ENCODE peak calls at places on chromosomes 11 and 22, in six cellular contexts. W is transverse colon, G is HFFc6, P is cardiac muscle cell, S is nephron progenitor cell, E is OCI-LY7. Q is an unnamed sample.

GRCh38 chr11:63564056-63564784 is 1.0 kb upstream of the PLAAT2 start:
- DNase-seq in W (no peak), G (no peak), P (no peak), S (no peak), E (no peak), Q (no peak)

GRCh38 chr11:78791254-78791653 is 216.6 kb upstream of the NARS2 start:
- DNase-seq in W (no peak), G (no peak), P (no peak), S (no peak), E (no peak), Q (no peak)

GRCh38 chr22:49544286-49544685 is 283.4 kb downstream of the BRD1 start:
- DNase-seq in W (no peak), G (no peak), P (no peak), S (no peak), E (no peak), Q (no peak)

GRCh38 chr22:49503896-49504521 is 323.7 kb downstream of the BRD1 start:
- DNase-seq in W (no peak), G (no peak), P (no peak), S (no peak), E (no peak), Q (no peak)

GRCh38 chr11:121446752-121447156 is 5.4 kb upstream of the SORL1 start:
- DNase-seq in W (no peak), G (no peak), P (peak), S (peak), E (peak), Q (no peak)

GRCh38 chr22:19204640-19205039 is 26.1 kb upstream of the SLC25A1 start:
- DNase-seq in W (peak), G (no peak), P (no peak), S (no peak), E (no peak), Q (no peak)

GRCh38 chr22:31610611-31611010 is 51.4 kb downstream of the PISD start:
- DNase-seq in W (no peak), G (no peak), P (no peak), S (no peak), E (no peak), Q (no peak)

GRCh38 chr11:126072141-126072741 is 9.6 kb upstream of the CDON start:
- DNase-seq in W (no peak), G (no peak), P (no peak), S (no peak), E (no peak), Q (no peak)

GRCh38 chr11:118933486-118933885 is 7.8 kb upstream of the BCL9L start:
- DNase-seq in W (no peak), G (no peak), P (peak), S (no peak), E (no peak), Q (no peak)

GRCh38 chr11:2474059-2474901 is 29.5 kb downstream of the KCNQ1 start:
- DNase-seq in W (peak), G (no peak), P (no peak), S (no peak), E (no peak), Q (no peak)

GRCh38 chr11:63560506-63561179 is 2.5 kb downstream of the PLAAT2 start:
- DNase-seq in W (peak), G (no peak), P (no peak), S (no peak), E (no peak), Q (no peak)

GRCh38 chr11:2305862-2306823 is 4.3 kb downstream of the TSPAN32 start:
- DNase-seq in W (peak), G (peak), P (no peak), S (no peak), E (peak), Q (no peak)

GRCh38 chr11:34034053-34034452 is 17.5 kb upstream of the CAPRIN1 start:
- DNase-seq in W (no peak), G (no peak), P (no peak), S (no peak), E (no peak), Q (no peak)

GRCh38 chr11:17412488-17413180 is 24.2 kb upstream of the KCNJ11 start:
- DNase-seq in W (no peak), G (no peak), P (no peak), S (no peak), E (no peak), Q (no peak)

GRCh38 chr11:59188954-59189353 is 17.0 kb downstream of the DTX4 start:
- DNase-seq in W (no peak), G (no peak), P (no peak), S (no peak), E (no peak), Q (no peak)

GRCh38 chr11:35918716-35919115 is 25.1 kb upstream of the LDLRAD3 start:
- DNase-seq in W (no peak), G (no peak), P (no peak), S (no peak), E (no peak), Q (no peak)

GRCh38 chr11:35121326-35121865 is 17.6 kb upstream of the CD44 start:
- DNase-seq in W (no peak), G (no peak), P (no peak), S (no peak), E (no peak), Q (no peak)

GRCh38 chr11:99918761-99919160 is 768.3 kb upstream of the ARHGAP42 start:
- DNase-seq in W (no peak), G (no peak), P (no peak), S (no peak), E (no peak), Q (no peak)

GRCh38 chr11:33391893-33392251 is 134.7 kb downstream of the HIPK3 start:
- DNase-seq in W (no peak), G (peak), P (no peak), S (no peak), E (no peak), Q (no peak)

GRCh38 chr11:41868606-41869005 is 409.2 kb upstream of the LRRC4C start:
- DNase-seq in W (no peak), G (no peak), P (no peak), S (no peak), E (no peak), Q (no peak)

GRCh38 chr22:49751968-49752597 is 75.6 kb downstream of the BRD1 start:
- DNase-seq in W (no peak), G (no peak), P (no peak), S (no peak), E (no peak), Q (no peak)

GRCh38 chr11:106021181-106021966 is 666 bp downstream of the MSANTD4 start:
- DNase-seq in W (no peak), G (peak), P (no peak), S (no peak), E (peak), Q (no peak)

GRCh38 chr11:116035972-116036371 is 531.8 kb upstream of the CADM1 start:
- DNase-seq in W (no peak), G (no peak), P (no peak), S (peak), E (no peak), Q (no peak)

GRCh38 chr11:16511109-16511806 is 154.9 kb upstream of the SOX6 start:
- DNase-seq in W (no peak), G (peak), P (no peak), S (no peak), E (no peak), Q (no peak)

GRCh38 chr11:40376346-40376745 is 1083.1 kb downstream of the LRRC4C start:
- DNase-seq in W (no peak), G (no peak), P (no peak), S (no peak), E (no peak), Q (no peak)

GRCh38 chr11:64249563-64250405 is 1.5 kb upstream of the PLCB3 start:
- DNase-seq in W (no peak), G (no peak), P (no peak), S (no peak), E (no peak), Q (no peak)

GRCh38 chr11:116355104-116355503 is 417.7 kb downstream of the BUD13 start:
- DNase-seq in W (no peak), G (no peak), P (no peak), S (no peak), E (no peak), Q (no peak)

GRCh38 chr11:120303004-120303637 is 22.0 kb upstream of the TLCD5 start:
- DNase-seq in W (peak), G (peak), P (peak), S (peak), E (peak), Q (peak)

GRCh38 chr11:18669211-18669593 is 29.4 kb upstream of the TMEM86A start:
- DNase-seq in W (no peak), G (peak), P (no peak), S (no peak), E (no peak), Q (no peak)

GRCh38 chr11:16365456-16366355 is 9.4 kb upstream of the SOX6 start:
- DNase-seq in W (no peak), G (no peak), P (no peak), S (no peak), E (no peak), Q (no peak)

GRCh38 chr11:13233173-13233572 is 44.4 kb upstream of the BMAL1 start:
- DNase-seq in W (no peak), G (no peak), P (no peak), S (no peak), E (no peak), Q (no peak)

GRCh38 chr11:128506999-128507591 is 80.3 kb downstream of the ETS1 start:
- DNase-seq in W (peak), G (peak), P (no peak), S (peak), E (no peak), Q (no peak)

GRCh38 chr11:116607027-116607426 is 165.8 kb downstream of the BUD13 start:
- DNase-seq in W (no peak), G (no peak), P (no peak), S (no peak), E (no peak), Q (no peak)

GRCh38 chr11:9138612-9139579 is 47.5 kb upstream of the SCUBE2 start:
- DNase-seq in W (peak), G (peak), P (no peak), S (no peak), E (no peak), Q (no peak)

GRCh38 chr11:9138133-9138453 is 46.7 kb upstream of the SCUBE2 start:
- DNase-seq in W (no peak), G (no peak), P (no peak), S (no peak), E (no peak), Q (no peak)

GRCh38 chr11:9136731-9137130 is 45.3 kb upstream of the SCUBE2 start:
- DNase-seq in W (no peak), G (no peak), P (no peak), S (no peak), E (no peak), Q (no peak)

GRCh38 chr11:9139628-9140357 is 48.4 kb upstream of the SCUBE2 start:
- DNase-seq in W (no peak), G (no peak), P (no peak), S (no peak), E (no peak), Q (no peak)

DNA sequence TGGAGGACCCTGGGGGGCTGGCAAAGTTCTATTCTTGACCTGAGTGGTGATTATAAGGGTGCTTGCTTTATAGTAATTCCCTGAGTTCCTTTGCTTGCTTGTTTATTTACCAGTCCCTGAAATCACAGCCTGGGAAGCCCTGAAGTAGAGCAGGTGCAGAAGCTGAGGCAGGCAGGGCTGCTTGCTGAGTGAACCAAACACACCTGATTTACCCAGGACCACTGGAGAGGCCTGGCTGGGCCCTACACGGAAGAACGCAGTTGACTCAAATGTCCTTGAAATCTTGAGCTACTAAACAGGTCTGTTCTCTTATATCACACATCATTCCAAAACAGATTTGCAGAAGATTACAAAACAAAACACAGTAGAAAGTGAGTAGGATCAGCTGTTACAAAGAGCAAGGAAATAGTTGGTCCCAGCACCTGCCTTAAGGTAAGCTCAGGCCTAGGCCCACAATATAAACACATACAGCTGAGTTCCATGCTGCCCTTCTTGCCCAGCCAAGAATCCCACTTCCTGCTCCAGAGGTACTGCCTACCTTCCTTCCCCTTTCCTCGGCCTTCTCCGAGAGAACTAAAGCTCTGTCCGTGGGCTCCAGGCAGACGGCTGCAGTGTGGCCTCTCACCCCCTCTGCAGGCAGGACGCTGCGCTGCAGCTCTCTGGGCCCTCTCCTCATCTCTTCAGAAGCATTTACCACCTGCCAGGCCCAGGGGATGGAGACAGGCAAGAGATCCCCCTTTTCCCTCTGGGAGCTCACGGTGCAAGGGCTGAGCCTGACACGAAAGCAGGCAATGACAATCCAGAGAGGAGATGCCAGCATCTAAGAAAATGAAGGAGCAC is 46.1 kb upstream of the SCUBE2 start:
- DNase-seq in W (peak), G (peak), P (peak), S (peak), E (peak), Q (peak)
- TF ChIP-seq CTCF in W (peak), G (peak), P (peak), S (peak), E (peak), Q (peak)

GRCh38 chr11:20000393-20001134 is 159.7 kb downstream of the DBX1 start:
- DNase-seq in W (no peak), G (no peak), P (peak), S (peak), E (no peak), Q (no peak)
- TF ChIP-seq CTCF in W (no peak), G (no peak), P (no peak), S (no peak), E (no peak), Q (no peak)

GRCh38 chr11:69000831-69001245 is 12.2 kb downstream of the MRGPRF start:
- DNase-seq in W (peak), G (peak), P (no peak), S (no peak), E (no peak), Q (no peak)
- TF ChIP-seq CTCF in W (peak), G (peak), P (peak), S (peak), E (peak), Q (peak)

DNA sequence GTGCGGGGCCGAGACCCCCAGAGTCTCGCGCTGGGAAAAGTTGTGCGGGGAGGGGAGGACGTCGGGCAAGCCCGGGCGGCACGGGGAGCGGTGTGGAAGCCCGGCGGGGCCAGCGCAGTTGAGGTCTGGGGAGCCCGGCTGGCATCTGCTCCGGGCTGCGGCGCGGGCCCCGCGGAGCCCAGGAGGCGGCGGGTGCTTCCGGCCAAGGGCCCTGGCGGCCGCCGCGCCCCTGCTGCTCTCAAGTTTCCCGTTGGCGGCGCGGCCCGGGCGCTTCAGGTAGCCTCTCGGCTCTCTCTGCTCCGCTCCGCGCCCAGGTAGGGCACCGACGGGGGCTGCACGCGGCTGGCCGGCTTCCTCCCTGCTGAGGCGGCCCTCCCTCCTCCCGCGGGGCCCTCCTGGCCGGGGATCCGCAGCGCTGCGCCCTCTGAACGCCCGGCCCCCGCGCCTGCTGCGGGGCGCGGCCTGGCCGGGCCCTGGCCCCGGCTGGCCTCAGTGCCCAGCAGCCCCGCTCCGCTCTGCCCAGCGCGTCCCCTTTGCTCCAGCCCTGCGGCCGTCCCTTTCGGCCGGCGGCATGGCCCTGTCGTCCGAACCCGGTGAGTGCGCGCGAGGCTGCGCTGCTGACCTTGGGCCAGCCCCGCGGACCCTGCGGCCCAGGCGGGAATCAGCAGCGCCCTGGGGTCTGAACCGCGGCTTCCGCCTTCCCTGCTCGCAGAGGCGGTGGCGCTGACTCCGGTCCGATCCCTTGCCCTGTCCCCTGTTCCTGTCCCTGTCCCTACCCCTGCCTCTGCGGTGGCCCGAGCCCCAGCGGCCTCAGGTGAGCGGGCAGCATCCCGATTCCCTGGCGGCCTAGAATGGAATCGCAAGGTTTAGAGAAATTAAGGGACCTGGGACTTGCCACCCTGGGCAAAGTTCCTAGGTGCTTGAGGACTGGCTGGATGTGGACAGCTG is 4.3 kb upstream of the AMPD3 start:
- DNase-seq in W (peak), G (no peak), P (peak), S (peak), E (no peak), Q (peak)
- TF ChIP-seq CTCF in W (peak), G (peak), P (peak), S (peak), E (no peak), Q (peak)

GRCh38 chr11:102643941-102644340 is 18.8 kb upstream of the MMP20 start:
- DNase-seq in W (no peak), G (no peak), P (no peak), S (no peak), E (no peak), Q (no peak)

DNA sequence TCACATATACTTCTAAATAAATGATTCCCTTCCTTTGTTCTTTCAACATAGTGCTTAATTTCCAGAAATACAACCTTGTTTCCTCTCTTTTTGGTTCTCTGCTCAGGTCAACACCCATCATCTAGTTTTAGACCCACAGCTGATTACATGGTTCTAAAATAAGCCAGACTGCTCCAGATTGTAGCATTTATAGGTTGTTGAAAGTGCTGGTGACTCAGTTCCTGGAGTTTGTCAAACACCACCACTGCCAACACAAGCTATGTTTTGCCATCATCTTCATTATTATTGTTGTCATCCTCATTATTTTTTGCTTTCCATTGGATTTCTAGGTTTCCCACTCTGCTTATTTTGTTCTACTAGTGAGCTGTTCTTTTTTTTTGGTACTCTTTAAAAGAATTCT is 22.3 kb upstream of the MMP20 start:
- DNase-seq in W (no peak), G (no peak), P (no peak), S (no peak), E (no peak), Q (no peak)
- TF ChIP-seq CTCF in W (no peak), G (no peak), P (no peak), S (no peak), E (no peak), Q (no peak)

GRCh38 chr11:131626761-131627160 is 256.3 kb downstream of the NTM start:
- DNase-seq in W (no peak), G (no peak), P (no peak), S (no peak), E (no peak), Q (no peak)

GRCh38 chr11:131628739-131629138 is 258.3 kb downstream of the NTM start:
- DNase-seq in W (no peak), G (no peak), P (no peak), S (no peak), E (no peak), Q (no peak)

GRCh38 chr11:131632971-131633370 is 262.6 kb downstream of the NTM start:
- DNase-seq in W (no peak), G (no peak), P (no peak), S (no peak), E (no peak), Q (no peak)

GRCh38 chr11:131633978-131634377 is 263.6 kb downstream of the NTM start:
- DNase-seq in W (no peak), G (no peak), P (no peak), S (no peak), E (no peak), Q (no peak)

GRCh38 chr11:131629925-131630324 is 259.5 kb downstream of the NTM start:
- DNase-seq in W (no peak), G (no peak), P (no peak), S (no peak), E (no peak), Q (no peak)
- TF ChIP-seq CTCF in W (no peak), G (no peak), P (no peak), S (peak), E (no peak), Q (no peak)